ENCODE peak calls at places on chromosomes 5 and 9, in nine cellular contexts. One of them, this sample, is unnamed.

GRCh38 chr9:115694014-115694413 is 459.6 kb upstream of the PAPPA start:
- DNase-seq in endothelial cell of umbilical vein: no peak
- DNase-seq in transverse colon: peak; percentile 8
- DNase-seq in HCT116: no peak
- DNase-seq in stomach: no peak
- DNase-seq in spleen: no peak
- DNase-seq in prostate gland: no peak
- DNase-seq in H1: peak; percentile 52
- DNase-seq in breast epithelium: no peak
- DNase-seq in this sample: no peak

GRCh38 chr5:42912184-42912766 is 100.6 kb upstream of the SELENOP start:
- DNase-seq in endothelial cell of umbilical vein: peak; percentile 85
- DNase-seq in transverse colon: no peak
- DNase-seq in HCT116: peak; percentile 51
- DNase-seq in stomach: no peak
- DNase-seq in spleen: no peak
- DNase-seq in prostate gland: peak; percentile 27
- DNase-seq in H1: no peak
- DNase-seq in breast epithelium: no peak
- DNase-seq in this sample: no peak

GRCh38 chr5:32523625-32524024 is 61.7 kb upstream of the SUB1 start:
- DNase-seq in endothelial cell of umbilical vein: no peak
- DNase-seq in transverse colon: no peak
- DNase-seq in HCT116: no peak
- DNase-seq in stomach: no peak
- DNase-seq in spleen: no peak
- DNase-seq in prostate gland: no peak
- DNase-seq in H1: no peak
- DNase-seq in breast epithelium: no peak
- DNase-seq in this sample: no peak

GRCh38 chr9:21789541-21790037 is 12.8 kb upstream of the MTAP start:
- DNase-seq in endothelial cell of umbilical vein: peak; percentile 85
- DNase-seq in transverse colon: peak; percentile 49
- DNase-seq in HCT116: peak; percentile 92
- DNase-seq in stomach: peak; percentile 65
- DNase-seq in spleen: no peak
- DNase-seq in prostate gland: peak; percentile 85
- DNase-seq in H1: no peak
- DNase-seq in breast epithelium: peak; percentile 70
- DNase-seq in this sample: no peak

GRCh38 chr9:2691626-2692025 is 25.7 kb upstream of the KCNV2 start:
- DNase-seq in endothelial cell of umbilical vein: peak; percentile 88
- DNase-seq in transverse colon: no peak
- DNase-seq in HCT116: no peak
- DNase-seq in stomach: no peak
- DNase-seq in spleen: no peak
- DNase-seq in prostate gland: no peak
- DNase-seq in H1: no peak
- DNase-seq in breast epithelium: no peak
- DNase-seq in this sample: no peak

GRCh38 chr5:34499001-34499734 is 157.0 kb upstream of the RAI14 start:
- DNase-seq in endothelial cell of umbilical vein: peak; percentile 89
- DNase-seq in transverse colon: no peak
- DNase-seq in HCT116: no peak
- DNase-seq in stomach: no peak
- DNase-seq in spleen: no peak
- DNase-seq in prostate gland: no peak
- DNase-seq in H1: no peak
- DNase-seq in breast epithelium: no peak
- DNase-seq in this sample: no peak

GRCh38 chr5:74762599-74762998 is 4.3 kb downstream of the GFM2 start:
- DNase-seq in endothelial cell of umbilical vein: peak; percentile 33
- DNase-seq in transverse colon: no peak
- DNase-seq in HCT116: peak; percentile 76
- DNase-seq in stomach: no peak
- DNase-seq in spleen: no peak
- DNase-seq in prostate gland: no peak
- DNase-seq in H1: no peak
- DNase-seq in breast epithelium: no peak
- DNase-seq in this sample: no peak

GRCh38 chr9:113522858-113523257 is 59.3 kb downstream of the RGS3 start:
- DNase-seq in endothelial cell of umbilical vein: no peak
- DNase-seq in transverse colon: no peak
- DNase-seq in HCT116: no peak
- DNase-seq in stomach: no peak
- DNase-seq in spleen: no peak
- DNase-seq in prostate gland: no peak
- DNase-seq in H1: no peak
- DNase-seq in breast epithelium: no peak
- DNase-seq in this sample: no peak

GRCh38 chr5:171271798-171272197 is 37.2 kb upstream of the TLX3 start:
- DNase-seq in endothelial cell of umbilical vein: no peak
- DNase-seq in transverse colon: no peak
- DNase-seq in HCT116: no peak
- DNase-seq in stomach: no peak
- DNase-seq in spleen: no peak
- DNase-seq in prostate gland: no peak
- DNase-seq in H1: no peak
- DNase-seq in breast epithelium: no peak
- DNase-seq in this sample: no peak

GRCh38 chr9:20351715-20352114 is 270.6 kb downstream of the MLLT3 start:
- DNase-seq in endothelial cell of umbilical vein: no peak
- DNase-seq in transverse colon: no peak
- DNase-seq in HCT116: no peak
- DNase-seq in stomach: no peak
- DNase-seq in spleen: no peak
- DNase-seq in prostate gland: no peak
- DNase-seq in H1: no peak
- DNase-seq in breast epithelium: no peak
- DNase-seq in this sample: no peak

GRCh38 chr5:96952946-96953730 is 17.3 kb downstream of the LNPEP start:
- DNase-seq in endothelial cell of umbilical vein: no peak
- DNase-seq in transverse colon: no peak
- DNase-seq in HCT116: no peak
- DNase-seq in stomach: no peak
- DNase-seq in spleen: no peak
- DNase-seq in prostate gland: no peak
- DNase-seq in H1: no peak
- DNase-seq in breast epithelium: no peak
- DNase-seq in this sample: no peak

GRCh38 chr5:80033513-80033912 is 1.6 kb upstream of the THBS4 start:
- DNase-seq in endothelial cell of umbilical vein: no peak
- DNase-seq in transverse colon: no peak
- DNase-seq in HCT116: no peak
- DNase-seq in stomach: no peak
- DNase-seq in spleen: no peak
- DNase-seq in prostate gland: no peak
- DNase-seq in H1: no peak
- DNase-seq in breast epithelium: no peak
- DNase-seq in this sample: no peak

GRCh38 chr9:2093920-2094597 is 78.9 kb downstream of the SMARCA2 start:
- DNase-seq in endothelial cell of umbilical vein: peak; percentile 31
- DNase-seq in transverse colon: no peak
- DNase-seq in HCT116: no peak
- DNase-seq in stomach: no peak
- DNase-seq in spleen: no peak
- DNase-seq in prostate gland: no peak
- DNase-seq in H1: no peak
- DNase-seq in breast epithelium: no peak
- DNase-seq in this sample: no peak

GRCh38 chr5:151597749-151598148 is 6.6 kb upstream of the FAT2 start:
- DNase-seq in endothelial cell of umbilical vein: no peak
- DNase-seq in transverse colon: no peak
- DNase-seq in HCT116: no peak
- DNase-seq in stomach: no peak
- DNase-seq in spleen: no peak
- DNase-seq in prostate gland: no peak
- DNase-seq in H1: no peak
- DNase-seq in breast epithelium: no peak
- DNase-seq in this sample: no peak

GRCh38 chr5:151598984-151599383 is 7.9 kb upstream of the FAT2 start:
- DNase-seq in endothelial cell of umbilical vein: no peak
- DNase-seq in transverse colon: no peak
- DNase-seq in HCT116: no peak
- DNase-seq in stomach: no peak
- DNase-seq in spleen: no peak
- DNase-seq in prostate gland: no peak
- DNase-seq in H1: no peak
- DNase-seq in breast epithelium: no peak
- DNase-seq in this sample: no peak

GRCh38 chr5:151598556-151598955 is 7.4 kb upstream of the FAT2 start:
- DNase-seq in endothelial cell of umbilical vein: no peak
- DNase-seq in transverse colon: no peak
- DNase-seq in HCT116: no peak
- DNase-seq in stomach: no peak
- DNase-seq in spleen: no peak
- DNase-seq in prostate gland: no peak
- DNase-seq in H1: no peak
- DNase-seq in breast epithelium: no peak
- DNase-seq in this sample: no peak

GRCh38 chr5:151595411-151595826 is 4.3 kb upstream of the FAT2 start:
- DNase-seq in endothelial cell of umbilical vein: no peak
- DNase-seq in transverse colon: no peak
- DNase-seq in HCT116: no peak
- DNase-seq in stomach: no peak
- DNase-seq in spleen: no peak
- DNase-seq in prostate gland: no peak
- DNase-seq in H1: no peak
- DNase-seq in breast epithelium: peak; percentile 60
- DNase-seq in this sample: no peak

DNA sequence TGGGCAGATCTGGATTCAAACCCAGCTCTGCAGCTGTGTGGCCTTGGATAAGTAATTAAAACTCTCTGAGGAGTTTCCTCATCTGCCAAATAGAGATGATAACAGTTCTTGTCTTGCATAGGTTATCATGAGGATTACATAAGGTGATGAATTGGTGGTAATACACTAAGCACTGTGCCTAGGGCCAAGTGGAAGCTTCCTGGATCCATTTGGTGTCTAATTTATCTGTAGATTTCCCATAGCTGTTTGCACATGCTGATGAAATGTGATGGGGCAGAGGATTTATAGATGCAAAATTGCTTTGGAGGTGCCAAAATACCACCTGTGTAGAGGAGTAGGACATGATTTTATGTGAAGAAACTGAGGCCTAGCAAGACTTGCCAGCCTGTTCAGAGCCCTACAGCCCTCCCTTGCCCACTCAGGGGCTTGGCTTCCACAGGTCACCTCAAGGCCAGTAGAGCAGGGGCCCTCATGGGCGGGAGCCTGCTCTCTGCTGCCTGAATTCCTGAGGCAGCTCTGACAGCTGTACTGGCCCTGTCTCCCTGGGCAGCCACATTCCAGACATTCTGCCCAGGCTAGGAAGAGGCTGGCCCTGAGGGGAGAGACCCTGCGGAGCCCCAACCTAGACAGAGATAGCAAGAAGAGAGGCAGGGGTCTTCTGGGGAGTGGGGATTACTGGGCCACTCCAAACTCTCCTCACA is 5.9 kb upstream of the FAT2 start:
- DNase-seq in endothelial cell of umbilical vein: no peak
- DNase-seq in transverse colon: no peak
- DNase-seq in HCT116: no peak
- DNase-seq in stomach: no peak
- DNase-seq in spleen: no peak
- DNase-seq in prostate gland: no peak
- DNase-seq in H1: no peak
- DNase-seq in breast epithelium: no peak
- DNase-seq in this sample: no peak
- TF ChIP-seq POLR2A in endothelial cell of umbilical vein: no peak
- TF ChIP-seq POLR2A in transverse colon: no peak
- TF ChIP-seq POLR2A in HCT116: no peak
- TF ChIP-seq POLR2A in stomach: no peak
- TF ChIP-seq POLR2A in spleen: no peak
- TF ChIP-seq POLR2A in prostate gland: no peak
- TF ChIP-seq POLR2A in H1: no peak
- TF ChIP-seq POLR2A in breast epithelium: no peak
- TF ChIP-seq POLR2A in this sample: no peak

GRCh38 chr5:112548246-112548982 is 129.3 kb upstream of the EPB41L4A start:
- DNase-seq in endothelial cell of umbilical vein: peak; percentile 22
- DNase-seq in transverse colon: no peak
- DNase-seq in HCT116: no peak
- DNase-seq in stomach: no peak
- DNase-seq in spleen: no peak
- DNase-seq in prostate gland: no peak
- DNase-seq in H1: no peak
- DNase-seq in breast epithelium: no peak
- DNase-seq in this sample: no peak
- TF ChIP-seq POLR2AphosphoS5 in endothelial cell of umbilical vein: no peak
- TF ChIP-seq POLR2AphosphoS5 in transverse colon: no peak
- TF ChIP-seq POLR2AphosphoS5 in HCT116: no peak
- TF ChIP-seq POLR2AphosphoS5 in stomach: no peak
- TF ChIP-seq POLR2AphosphoS5 in spleen: no peak
- TF ChIP-seq POLR2AphosphoS5 in prostate gland: no peak
- TF ChIP-seq POLR2AphosphoS5 in H1: no peak
- TF ChIP-seq POLR2AphosphoS5 in breast epithelium: no peak
- TF ChIP-seq POLR2AphosphoS5 in this sample: no peak

DNA sequence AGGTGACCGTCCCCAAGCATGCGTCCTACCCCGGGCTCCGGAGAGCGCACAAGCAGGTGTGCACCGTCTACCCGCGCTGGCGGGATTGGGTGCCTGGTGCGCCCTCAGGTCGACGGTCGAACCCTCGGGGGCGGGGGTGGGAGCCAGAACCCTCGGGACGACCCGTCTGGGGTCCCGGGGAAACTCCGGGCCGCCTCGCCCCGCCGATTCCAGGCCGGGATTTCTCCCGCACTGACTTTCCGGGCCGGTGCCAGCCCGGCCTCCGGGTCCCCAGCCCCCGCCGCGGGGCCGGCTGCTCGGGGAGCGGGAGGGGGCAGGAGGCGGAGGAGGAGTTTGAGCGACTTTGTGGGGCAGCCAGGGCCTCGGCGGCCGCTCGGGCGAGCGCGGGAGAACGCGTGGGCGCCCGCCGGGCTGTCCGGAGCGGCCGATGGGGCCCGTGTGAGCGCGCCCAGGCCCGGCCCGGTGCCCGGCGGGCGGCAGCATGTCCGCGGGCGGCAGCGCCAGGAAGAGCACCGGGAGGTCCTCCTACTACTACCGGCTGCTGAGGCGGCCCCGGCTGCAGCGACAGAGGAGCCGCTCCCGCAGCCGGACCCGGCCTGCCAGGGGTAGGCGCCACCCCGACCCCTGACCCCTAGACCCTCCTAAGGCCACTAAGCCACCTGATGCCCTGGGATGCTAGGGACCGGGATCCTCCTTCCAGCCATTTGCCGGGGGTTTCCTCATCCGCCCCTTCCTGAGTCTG is at the start of gene DAB2IP:
- DNase-seq in endothelial cell of umbilical vein: peak; percentile 59
- DNase-seq in transverse colon: peak; percentile 65
- DNase-seq in HCT116: no peak
- DNase-seq in stomach: peak; percentile 69
- DNase-seq in spleen: peak; percentile 72
- DNase-seq in prostate gland: peak; percentile 33
- DNase-seq in H1: peak; percentile 90
- DNase-seq in breast epithelium: no peak
- DNase-seq in this sample: no peak
- TF ChIP-seq POLR2A in endothelial cell of umbilical vein: peak; percentile 58
- TF ChIP-seq POLR2A in transverse colon: no peak
- TF ChIP-seq POLR2A in HCT116: no peak
- TF ChIP-seq POLR2A in stomach: no peak
- TF ChIP-seq POLR2A in spleen: no peak
- TF ChIP-seq POLR2A in prostate gland: no peak
- TF ChIP-seq POLR2A in H1: no peak
- TF ChIP-seq POLR2A in breast epithelium: no peak
- TF ChIP-seq POLR2A in this sample: no peak

GRCh38 chr9:84230355-84231136 is 110.0 kb downstream of the SLC28A3 start:
- DNase-seq in endothelial cell of umbilical vein: no peak
- DNase-seq in transverse colon: no peak
- DNase-seq in HCT116: no peak
- DNase-seq in stomach: no peak
- DNase-seq in spleen: no peak
- DNase-seq in prostate gland: no peak
- DNase-seq in H1: no peak
- DNase-seq in breast epithelium: peak; percentile 30
- DNase-seq in this sample: no peak
- TF ChIP-seq POLR2AphosphoS5 in endothelial cell of umbilical vein: no peak
- TF ChIP-seq POLR2AphosphoS5 in transverse colon: no peak
- TF ChIP-seq POLR2AphosphoS5 in HCT116: no peak
- TF ChIP-seq POLR2AphosphoS5 in stomach: no peak
- TF ChIP-seq POLR2AphosphoS5 in spleen: no peak
- TF ChIP-seq POLR2AphosphoS5 in prostate gland: no peak
- TF ChIP-seq POLR2AphosphoS5 in H1: no peak
- TF ChIP-seq POLR2AphosphoS5 in breast epithelium: no peak
- TF ChIP-seq POLR2AphosphoS5 in this sample: no peak

This sample was measured in GM12891.